ENCODE peak calls at places on chromosome 1, in seven cellular contexts. E, F, Q, T, A, Y and D are unnamed samples. For H3K27me3, the result is how much of the 10 kb centered on the place peaks cover.

GRCh38 chr1:1630965-1631792 is 794 bp upstream of the MMP23B start:
- DNase-seq in E (peak), F (no peak), Q (no peak), T (peak), A (no peak), Y (peak), D (no peak)

GRCh38 chr1:9849691-9850441 is 26.1 kb upstream of the CLSTN1 start:
- DNase-seq in E (no peak), F (no peak), Q (no peak), T (no peak), A (no peak), Y (no peak), D (no peak)

GRCh38 chr1:66446261-66447001 is 87.5 kb upstream of the SGIP1 start:
- DNase-seq in E (peak), F (peak), Q (peak), T (no peak), A (peak), Y (no peak), D (peak)

GRCh38 chr1:85581802-85582686 is 1.5 kb downstream of the CCN1 start:
- DNase-seq in E (peak), F (no peak), Q (peak), T (no peak), A (peak), Y (peak), D (no peak)

GRCh38 chr1:50644447-50645105 is 221.3 kb upstream of the DMRTA2 start:
- DNase-seq in E (no peak), F (no peak), Q (no peak), T (no peak), A (no peak), Y (no peak), D (no peak)

GRCh38 chr1:99173900-99174299 is 90.4 kb upstream of the PLPPR4 start:
- DNase-seq in E (no peak), F (no peak), Q (no peak), T (no peak), A (peak), Y (no peak), D (peak)

GRCh38 chr1:206112600-206113301 is 4.4 kb downstream of the AVPR1B start:
- DNase-seq in E (no peak), F (no peak), Q (peak), T (peak), A (no peak), Y (no peak), D (peak)

GRCh38 chr1:211735208-211736170 is 60.1 kb upstream of the NEK2 start:
- DNase-seq in E (no peak), F (no peak), Q (peak), T (peak), A (peak), Y (no peak), D (peak)

GRCh38 chr1:1891349-1892078 is 627 bp upstream of the GNB1 start:
- DNase-seq in E (peak), F (peak), Q (peak), T (no peak), A (no peak), Y (peak), D (peak)

GRCh38 chr1:21577933-21578332 is 68.7 kb downstream of the ALPL start:
- DNase-seq in E (no peak), F (no peak), Q (no peak), T (no peak), A (no peak), Y (no peak), D (no peak)

GRCh38 chr1:179017383-179018326 is 8.0 kb upstream of the FAM20B start:
- DNase-seq in E (no peak), F (no peak), Q (peak), T (no peak), A (no peak), Y (no peak), D (peak)

GRCh38 chr1:40901886-40902633 is 39.9 kb upstream of the CITED4 start:
- DNase-seq in E (peak), F (no peak), Q (no peak), T (peak), A (peak), Y (peak), D (no peak)

GRCh38 chr1:228006034-228006792 is 585 bp upstream of the WNT3A start:
- DNase-seq in E (no peak), F (no peak), Q (no peak), T (no peak), A (no peak), Y (peak), D (no peak)

GRCh38 chr1:203163891-203164635 is 11.6 kb downstream of the MYBPH start:
- DNase-seq in E (no peak), F (no peak), Q (no peak), T (no peak), A (no peak), Y (no peak), D (no peak)

GRCh38 chr1:51650198-51650597 is 33.3 kb downstream of the OSBPL9 start:
- DNase-seq in E (no peak), F (no peak), Q (no peak), T (no peak), A (no peak), Y (no peak), D (no peak)

GRCh38 chr1:55129194-55129728 is 85.9 kb downstream of the USP24 start:
- DNase-seq in E (no peak), F (no peak), Q (no peak), T (no peak), A (peak), Y (no peak), D (no peak)

GRCh38 chr1:89179343-89179742 is 3.5 kb upstream of the GBP7 start:
- DNase-seq in E (no peak), F (no peak), Q (no peak), T (no peak), A (no peak), Y (no peak), D (no peak)

GRCh38 chr1:69523032-69523431 is 44.7 kb upstream of the LRRC7 start:
- DNase-seq in E (no peak), F (no peak), Q (no peak), T (no peak), A (peak), Y (no peak), D (no peak)

GRCh38 chr1:199155166-199156033 is 516.6 kb downstream of the PTPRC start:
- DNase-seq in E (no peak), F (no peak), Q (no peak), T (no peak), A (no peak), Y (no peak), D (no peak)

GRCh38 chr1:154206212-154206611 is at the start of gene CFAP141:
- DNase-seq in E (no peak), F (no peak), Q (no peak), T (no peak), A (no peak), Y (no peak), D (peak)

GRCh38 chr1:198564716-198565115 is 24.2 kb upstream of the ATP6V1G3 start:
- DNase-seq in E (no peak), F (no peak), Q (no peak), T (no peak), A (no peak), Y (no peak), D (peak)

GRCh38 chr1:214281030-214281901 is at the start of gene SMYD2:
- DNase-seq in E (peak), F (peak), Q (peak), T (no peak), A (peak), Y (peak), D (peak)

GRCh38 chr1:110554871-110555801 is 36.2 kb upstream of the KCNA10 start:
- DNase-seq in E (peak), F (peak), Q (peak), T (no peak), A (no peak), Y (peak), D (peak)

GRCh38 chr1:51300270-51300669 is 30.1 kb downstream of the TTC39A start:
- DNase-seq in E (no peak), F (no peak), Q (no peak), T (no peak), A (no peak), Y (no peak), D (no peak)

GRCh38 chr1:242824435-242824834 is 299.9 kb upstream of the PLD5 start:
- DNase-seq in E (no peak), F (no peak), Q (no peak), T (no peak), A (peak), Y (no peak), D (no peak)

GRCh38 chr1:174818951-174819350 is 180.8 kb upstream of the CACYBP start:
- DNase-seq in E (no peak), F (no peak), Q (no peak), T (no peak), A (peak), Y (no peak), D (peak)

GRCh38 chr1:161484613-161485012 is 20.6 kb upstream of the FCGR2A start:
- DNase-seq in E (no peak), F (no peak), Q (no peak), T (no peak), A (no peak), Y (no peak), D (no peak)

GRCh38 chr1:234398849-234399381 is 25.7 kb downstream of the COA6 start:
- DNase-seq in E (no peak), F (no peak), Q (no peak), T (no peak), A (peak), Y (no peak), D (no peak)

GRCh38 chr1:9270290-9270900 is 22.3 kb upstream of the SPSB1 start:
- DNase-seq in E (no peak), F (no peak), Q (no peak), T (no peak), A (no peak), Y (peak), D (no peak)

DNA sequence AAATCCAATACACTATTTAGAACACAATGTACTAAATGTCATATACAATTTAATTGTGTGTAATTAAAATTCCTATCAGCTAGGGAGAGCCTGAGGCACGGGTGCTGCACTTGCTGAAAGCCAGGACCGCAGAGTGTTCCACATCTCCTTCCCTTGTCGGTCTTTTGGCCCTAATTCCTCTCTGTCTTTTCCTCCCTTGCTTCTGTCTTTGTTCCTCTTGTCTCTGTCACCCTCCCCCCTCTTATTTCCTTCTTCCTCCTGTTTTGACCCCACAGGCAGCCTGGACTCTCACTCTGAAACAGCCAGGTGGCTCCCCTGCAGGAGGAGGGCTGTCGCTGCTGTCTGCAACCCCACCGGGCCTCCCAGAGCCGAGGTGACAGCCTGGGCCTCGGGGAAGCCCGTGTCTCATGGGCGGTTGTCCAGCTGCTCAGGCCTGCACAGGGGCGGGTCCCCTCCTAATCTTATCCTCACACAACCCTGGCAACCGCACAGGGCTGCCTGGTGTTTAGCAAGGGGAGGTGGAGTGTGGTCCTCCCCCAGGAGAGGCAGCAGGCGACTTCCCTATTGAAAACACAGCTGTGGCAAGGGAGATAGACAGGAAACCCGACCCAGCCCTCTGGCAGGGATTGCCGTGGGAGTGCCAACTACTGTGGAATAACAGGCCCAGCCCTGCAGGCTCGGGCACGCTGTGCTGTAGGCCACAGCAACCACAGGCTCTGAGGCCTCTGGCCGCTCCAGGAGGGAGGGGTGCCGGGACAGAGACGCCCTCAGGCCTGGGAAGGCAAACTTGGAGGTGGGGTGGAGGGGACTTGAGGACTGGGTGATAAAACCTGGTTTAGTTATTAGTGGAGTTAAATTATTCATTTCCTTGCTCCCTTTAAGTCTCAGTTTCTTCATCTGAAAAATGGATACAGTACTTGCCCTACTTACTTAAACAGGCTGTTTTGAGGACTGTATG is 68.8 kb upstream of the WDR26 start:
- DNase-seq in E (peak), F (no peak), Q (peak), T (peak), A (peak), Y (peak), D (peak)
- H3K4me3 ChIP-seq in E (no peak), F (no peak), Q (peak), T (peak), A (no peak), Y (no peak), D (no peak)

GRCh38 chr1:71001627-71002026 is 46.0 kb downstream of the PTGER3 start:
- DNase-seq in E (no peak), F (no peak), Q (no peak), T (no peak), A (no peak), Y (no peak), D (no peak)
- H3K27me3 ChIP-seq in E (under half), F (under half), Q (under half), T (under half), A (under half), Y (under half), D (under half)

GRCh38 chr1:150514913-150515327 is 632 bp upstream of the FALEC start:
- DNase-seq in E (no peak), F (no peak), Q (no peak), T (no peak), A (no peak), Y (no peak), D (no peak)

GRCh38 chr1:150516050-150516591 is 569 bp downstream of the FALEC start:
- DNase-seq in E (no peak), F (no peak), Q (no peak), T (no peak), A (peak), Y (no peak), D (no peak)

GRCh38 chr1:150514260-150514659 is 1.3 kb upstream of the FALEC start:
- DNase-seq in E (no peak), F (no peak), Q (no peak), T (no peak), A (no peak), Y (no peak), D (no peak)

GRCh38 chr1:150515328-150516049 is at the start of gene FALEC:
- DNase-seq in E (peak), F (peak), Q (peak), T (peak), A (peak), Y (peak), D (peak)

DNA sequence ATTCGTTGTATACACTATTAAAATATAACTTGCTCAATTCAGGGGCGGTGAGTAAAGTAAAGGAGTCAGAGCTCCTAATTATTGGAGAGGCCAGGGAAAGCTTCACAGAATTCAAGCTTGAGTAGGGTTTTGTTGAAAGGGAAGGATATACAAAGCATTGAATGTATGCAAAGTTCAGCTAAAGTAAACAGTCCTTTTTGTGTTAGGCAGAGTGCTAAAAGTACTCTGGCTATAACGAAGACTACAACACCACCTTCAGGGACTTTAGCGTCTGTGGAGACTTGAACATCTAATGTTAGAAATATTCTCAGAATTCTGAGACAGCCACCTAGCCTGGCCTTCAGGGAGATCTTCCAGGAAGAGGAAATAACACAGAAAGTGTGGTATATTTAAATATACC is 1.1 kb downstream of the FALEC start:
- DNase-seq in E (no peak), F (no peak), Q (peak), T (no peak), A (no peak), Y (no peak), D (peak)
- H3K4me3 ChIP-seq in E (peak), F (no peak), Q (peak), T (no peak), A (peak), Y (no peak), D (no peak)

GRCh38 chr1:18385239-18385790 is 95.4 kb upstream of the KLHDC7A start:
- DNase-seq in E (no peak), F (no peak), Q (no peak), T (peak), A (no peak), Y (no peak), D (no peak)

GRCh38 chr1:18386591-18386990 is 94.1 kb upstream of the KLHDC7A start:
- DNase-seq in E (no peak), F (no peak), Q (no peak), T (no peak), A (no peak), Y (no peak), D (no peak)

GRCh38 chr1:18384059-18384458 is 96.7 kb upstream of the KLHDC7A start:
- DNase-seq in E (no peak), F (no peak), Q (no peak), T (no peak), A (no peak), Y (peak), D (no peak)

GRCh38 chr1:18384477-18384876 is 96.3 kb upstream of the KLHDC7A start:
- DNase-seq in E (no peak), F (no peak), Q (no peak), T (no peak), A (no peak), Y (peak), D (no peak)

GRCh38 chr1:18387307-18387706 is 93.4 kb upstream of the KLHDC7A start:
- DNase-seq in E (no peak), F (no peak), Q (no peak), T (no peak), A (no peak), Y (no peak), D (no peak)
- H3K27me3 ChIP-seq in E (under half), F (under half), Q (under half), T (under half), A (under half), Y (under half), D (under half)

GRCh38 chr1:44777547-44777946 is 2.2 kb downstream of the RPS8 start:
- DNase-seq in E (no peak), F (no peak), Q (no peak), T (no peak), A (no peak), Y (peak), D (no peak)
- H3K4me3 ChIP-seq in E (peak), F (no peak), Q (peak), T (no peak), A (peak), Y (no peak), D (no peak)

DNA sequence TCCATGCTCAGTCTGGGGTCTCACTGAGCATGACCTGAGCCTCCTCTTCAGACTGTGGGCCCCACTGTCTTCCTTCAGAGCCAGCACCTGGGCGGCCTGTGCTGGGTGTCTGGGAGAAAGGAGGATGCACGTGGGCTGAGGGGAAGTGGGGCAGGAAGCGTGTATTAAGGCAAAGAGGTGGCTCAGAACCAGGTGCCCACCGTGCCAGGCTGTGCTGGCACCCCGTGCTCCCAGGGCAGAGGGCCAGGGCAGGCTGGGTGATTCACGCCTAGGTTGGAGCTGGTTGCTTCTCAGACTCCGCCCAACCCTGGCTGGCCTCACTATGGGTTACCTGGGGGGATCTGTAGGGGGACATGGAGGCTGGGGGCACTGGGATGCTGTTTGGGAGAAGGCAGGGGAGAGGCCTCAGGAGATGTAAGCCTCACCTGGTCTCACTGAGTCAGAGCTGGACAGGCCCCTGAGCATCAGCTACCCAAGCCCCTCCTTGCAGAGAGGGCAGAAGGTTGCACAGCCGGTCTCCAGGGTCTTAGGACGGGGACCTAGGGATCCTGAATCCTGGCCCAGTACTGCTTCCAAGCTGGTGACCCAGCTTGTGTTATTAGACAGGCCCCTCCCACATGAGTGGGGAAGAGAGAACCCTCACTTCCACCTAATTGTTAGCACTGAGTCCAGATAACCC is 18.6 kb upstream of the PADI1 start:
- DNase-seq in E (no peak), F (no peak), Q (no peak), T (no peak), A (no peak), Y (no peak), D (no peak)
- H3K27me3 ChIP-seq in E (under half), F (under half), Q (under half), T (under half), A (under half), Y (under half), D (under half)

DNA sequence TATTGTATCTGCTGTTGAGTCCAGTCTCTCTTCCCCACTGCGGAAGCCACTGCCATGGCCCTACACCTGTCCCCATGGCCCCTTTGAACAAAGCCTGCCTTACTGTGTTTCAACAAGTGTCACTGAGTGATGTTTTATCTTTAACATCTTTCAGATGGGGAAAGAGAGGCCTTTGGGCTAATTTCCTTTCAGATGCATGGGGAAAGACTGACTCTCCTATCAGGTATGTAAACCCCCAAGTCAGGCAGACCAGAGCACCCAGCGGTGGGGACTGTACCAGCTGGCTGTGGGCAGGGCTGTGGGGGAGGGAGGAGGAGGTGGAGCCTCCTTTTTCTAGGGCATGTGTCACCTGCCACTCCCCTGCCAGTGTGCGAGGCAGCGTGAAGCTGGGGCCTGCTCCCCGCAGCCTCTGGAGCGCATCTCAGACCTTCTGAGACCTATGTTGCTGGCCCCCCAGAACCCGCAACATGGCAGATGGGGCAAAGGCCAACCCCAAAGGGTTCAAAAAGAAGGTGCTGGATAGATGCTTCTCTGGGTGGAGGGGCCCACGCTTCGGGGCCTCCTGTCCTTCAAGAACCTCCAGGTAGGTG is at the start of gene PLA2G2F:
- DNase-seq in E (no peak), F (no peak), Q (no peak), T (no peak), A (no peak), Y (no peak), D (no peak)
- H3K4me3 ChIP-seq in E (no peak), F (no peak), Q (no peak), T (no peak), A (no peak), Y (no peak), D (no peak)

GRCh38 chr1:156936721-156937220 is 16.3 kb downstream of the LRRC71 start:
- DNase-seq in E (no peak), F (no peak), Q (no peak), T (no peak), A (no peak), Y (peak), D (no peak)

GRCh38 chr1:156937883-156938282 is 17.5 kb downstream of the LRRC71 start:
- DNase-seq in E (no peak), F (no peak), Q (no peak), T (no peak), A (no peak), Y (peak), D (no peak)

GRCh38 chr1:156939786-156940334 is 19.4 kb downstream of the LRRC71 start:
- DNase-seq in E (no peak), F (no peak), Q (no peak), T (no peak), A (no peak), Y (no peak), D (no peak)

GRCh38 chr1:156936191-156936590 is 15.8 kb downstream of the LRRC71 start:
- DNase-seq in E (no peak), F (no peak), Q (no peak), T (no peak), A (no peak), Y (peak), D (no peak)

GRCh38 chr1:156938813-156939212 is 18.4 kb downstream of the LRRC71 start:
- DNase-seq in E (no peak), F (no peak), Q (no peak), T (no peak), A (no peak), Y (peak), D (no peak)
- H3K27me3 ChIP-seq in E (under half), F (under half), Q (under half), T (under half), A (under half), Y (under half), D (under half)

GRCh38 chr1:90719321-90720136 is 2.4 kb upstream of the BARHL2 start:
- DNase-seq in E (no peak), F (no peak), Q (no peak), T (no peak), A (no peak), Y (no peak), D (no peak)
- H3K4me3 ChIP-seq in E (no peak), F (no peak), Q (no peak), T (no peak), A (no peak), Y (no peak), D (no peak)